ENCODE peak calls at places on chromosomes 1 and 21, in nine cellular contexts. K, M, S, Q, H, C, V, J and L are unnamed samples. For H3K4me1 and H3K27me3, the result is how much of the 10 kb centered on the place peaks cover.

GRCh38 chr1:15628003-15628402 is 10.7 kb downstream of the DDI2 start:
- DNase-seq in K (no peak), M (no peak), S (no peak), Q (no peak), H (no peak), C (no peak), V (no peak), J (no peak), L (no peak)

GRCh38 chr1:22488319-22488718 is 36.7 kb downstream of the ZBTB40 start:
- DNase-seq in K (no peak), M (no peak), S (no peak), Q (no peak), H (no peak), C (no peak), V (no peak), J (no peak), L (no peak)

GRCh38 chr1:150001415-150001814 is 9.1 kb downstream of the OTUD7B start:
- DNase-seq in K (no peak), M (no peak), S (no peak), Q (no peak), H (no peak), C (no peak), V (no peak), J (no peak), L (no peak)

GRCh38 chr1:172971241-172971640 is 79.5 kb downstream of the TNFSF18 start:
- DNase-seq in K (no peak), M (no peak), S (no peak), Q (no peak), H (peak), C (no peak), V (no peak), J (no peak), L (no peak)

GRCh38 chr1:192633533-192634258 is 2.3 kb upstream of the RGS13 start:
- DNase-seq in K (no peak), M (no peak), S (no peak), Q (no peak), H (no peak), C (no peak), V (no peak), J (no peak), L (no peak)

GRCh38 chr1:51433269-51433971 is 85.6 kb downstream of the EPS15 start:
- DNase-seq in K (no peak), M (no peak), S (no peak), Q (peak), H (no peak), C (no peak), V (no peak), J (no peak), L (peak)

GRCh38 chr1:19124273-19124672 is 85.8 kb downstream of the UBR4 start:
- DNase-seq in K (no peak), M (no peak), S (no peak), Q (no peak), H (no peak), C (no peak), V (no peak), J (no peak), L (no peak)

GRCh38 chr1:230073371-230074035 is 6.5 kb downstream of the GALNT2 start:
- DNase-seq in K (no peak), M (no peak), S (no peak), Q (no peak), H (peak), C (no peak), V (no peak), J (no peak), L (no peak)

GRCh38 chr1:203252678-203253077 is 23.2 kb upstream of the CHIT1 start:
- DNase-seq in K (no peak), M (no peak), S (no peak), Q (no peak), H (peak), C (no peak), V (no peak), J (no peak), L (no peak)

GRCh38 chr1:197399691-197400521 is 131.9 kb downstream of the CRB1 start:
- DNase-seq in K (peak), M (no peak), S (peak), Q (peak), H (peak), C (no peak), V (no peak), J (no peak), L (peak)

GRCh38 chr1:32893198-32894018 is 7.1 kb downstream of the HPCA start:
- DNase-seq in K (no peak), M (peak), S (no peak), Q (peak), H (no peak), C (no peak), V (no peak), J (no peak), L (no peak)

DNA sequence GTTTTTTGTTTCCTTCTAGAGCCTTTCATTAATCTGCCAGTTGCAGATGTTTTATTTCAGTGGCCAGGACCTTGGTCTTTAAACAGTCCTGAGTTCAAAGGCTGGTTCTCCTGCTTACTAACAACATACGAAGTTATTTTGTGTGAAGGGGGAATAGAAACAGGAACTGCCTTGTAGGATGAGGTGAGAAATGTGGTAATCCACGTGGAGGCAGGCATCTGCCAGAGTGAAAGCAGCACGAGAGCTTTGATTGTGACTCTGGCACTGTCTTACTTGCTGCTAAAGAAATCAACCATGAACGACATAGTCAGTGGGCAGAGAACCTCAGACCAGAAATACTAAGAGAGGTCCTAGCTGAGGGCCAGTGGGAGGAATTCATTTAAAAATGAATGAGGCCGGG is 30.4 kb downstream of the TMEM63A start:
- DNase-seq in K (no peak), M (no peak), S (no peak), Q (peak), H (no peak), C (peak), V (no peak), J (no peak), L (no peak)
- H3K4me1 ChIP-seq in K (under half), M (under half), S (under half), Q (under half), H (under half), C (under half), V (half or more), J (under half), L (under half)

GRCh38 chr21:37139154-37139553 is 66.1 kb downstream of the TTC3 start:
- DNase-seq in K (no peak), M (no peak), S (no peak), Q (no peak), H (no peak), C (no peak), V (no peak), J (no peak), L (no peak)
- H3K27ac ChIP-seq in K (no peak), M (no peak), S (no peak), Q (no peak), H (no peak), C (no peak), V (no peak), J (no peak), L (no peak)

DNA sequence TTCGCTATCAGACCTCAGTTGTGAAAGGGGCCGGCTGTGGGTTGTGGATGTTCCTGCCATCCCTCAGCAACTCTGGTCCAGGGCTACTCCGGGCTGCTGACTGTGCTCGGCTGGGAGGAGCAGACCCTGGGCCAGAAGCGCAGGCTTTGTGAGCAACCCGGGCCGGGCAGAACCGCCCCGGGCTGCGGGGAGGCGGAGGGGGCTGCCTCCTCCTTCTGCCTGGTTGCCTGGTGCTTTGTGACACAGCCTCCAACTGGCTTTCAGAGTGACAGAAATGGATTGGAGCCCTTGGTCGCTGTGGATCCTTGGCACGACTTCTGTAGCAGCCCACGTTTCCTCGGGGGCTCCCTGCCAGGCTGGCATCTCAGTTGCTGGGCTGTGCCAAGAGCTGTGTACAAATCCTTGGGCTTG is 10.0 kb downstream of the DRAXIN start:
- DNase-seq in K (no peak), M (no peak), S (peak), Q (no peak), H (no peak), C (no peak), V (no peak), J (no peak), L (no peak)
- H3K27me3 ChIP-seq in K (under half), M (under half), S (under half), Q (under half), H (half or more), C (under half), V (under half), J (under half), L (under half)

DNA sequence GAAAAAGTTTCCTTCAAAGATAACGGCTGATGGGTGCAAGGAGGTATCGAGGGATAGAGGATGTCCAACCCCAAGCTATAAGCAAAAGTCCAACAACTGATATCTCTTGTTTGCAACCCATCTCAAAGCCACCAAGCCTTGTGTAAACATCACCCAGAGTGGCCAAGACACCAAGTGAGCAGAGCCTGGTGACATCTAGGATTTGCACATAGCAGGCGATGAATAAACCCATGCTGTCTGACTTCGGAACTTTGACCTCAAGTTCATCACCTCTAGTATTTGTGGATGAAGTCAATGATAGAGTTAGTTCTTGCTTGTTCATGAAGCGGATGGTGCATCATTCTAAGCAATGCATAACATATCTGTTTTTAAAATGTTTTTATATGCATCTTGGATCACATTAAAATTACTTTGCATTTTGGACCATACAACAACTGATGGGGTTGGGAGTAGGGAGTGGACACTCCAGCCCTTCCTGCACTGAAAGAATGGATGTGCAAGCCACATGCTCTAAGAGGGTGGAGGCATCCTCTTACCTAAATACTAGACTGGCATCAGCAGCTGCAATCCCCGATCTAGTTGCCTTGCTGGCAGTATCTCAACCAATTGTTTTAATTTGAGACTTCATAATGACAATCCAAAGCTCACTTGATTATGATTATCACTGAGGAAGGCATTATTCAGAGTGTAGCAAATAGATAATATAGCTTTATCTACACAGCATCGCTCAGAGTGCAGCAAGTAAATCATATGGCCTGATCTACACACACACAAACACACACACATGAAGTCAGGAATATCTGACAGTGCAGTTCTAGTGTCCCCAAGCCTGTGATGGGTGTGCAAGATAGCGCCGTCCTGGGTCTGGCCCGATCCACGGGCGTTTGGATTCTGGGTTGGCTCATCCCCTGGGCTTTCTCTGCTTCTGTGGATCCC is 181.0 kb downstream of the ETS2 start:
- DNase-seq in K (no peak), M (no peak), S (no peak), Q (no peak), H (no peak), C (no peak), V (no peak), J (no peak), L (no peak)
- H3K4me1 ChIP-seq in K (under half), M (under half), S (half or more), Q (under half), H (under half), C (under half), V (under half), J (half or more), L (under half)

GRCh38 chr1:223667484-223668182 is 2.1 kb upstream of the CAPN8 start:
- DNase-seq in K (no peak), M (no peak), S (no peak), Q (no peak), H (no peak), C (no peak), V (no peak), J (no peak), L (no peak)

GRCh38 chr1:223665592-223666312 is at the start of gene CAPN8:
- DNase-seq in K (peak), M (no peak), S (no peak), Q (peak), H (peak), C (no peak), V (no peak), J (no peak), L (no peak)

GRCh38 chr1:223659711-223660110 is 5.8 kb downstream of the CAPN8 start:
- DNase-seq in K (no peak), M (no peak), S (no peak), Q (no peak), H (no peak), C (no peak), V (no peak), J (no peak), L (no peak)

GRCh38 chr1:223662943-223663342 is 2.6 kb downstream of the CAPN8 start:
- DNase-seq in K (no peak), M (no peak), S (no peak), Q (peak), H (no peak), C (no peak), V (no peak), J (no peak), L (no peak)

DNA sequence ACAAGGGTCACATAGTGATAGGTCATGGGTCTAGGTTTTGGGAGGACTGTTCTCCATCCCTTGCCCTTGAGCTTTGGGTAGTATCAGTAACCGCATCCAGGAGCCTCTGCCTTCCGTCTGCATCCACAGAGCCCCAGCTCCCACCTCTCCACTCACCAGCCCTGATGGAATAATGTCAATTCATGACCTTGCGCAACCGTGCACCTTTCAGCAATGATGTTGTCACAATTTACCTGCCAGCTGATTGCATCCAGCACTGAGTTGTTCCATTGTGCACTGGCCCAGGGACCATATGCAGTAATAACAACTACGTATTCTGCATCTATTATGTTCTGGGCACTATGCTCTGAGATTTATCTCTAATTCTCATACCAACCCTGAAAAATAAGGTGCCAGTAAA is 1.4 kb downstream of the CAPN8 start:
- DNase-seq in K (no peak), M (no peak), S (no peak), Q (no peak), H (no peak), C (no peak), V (no peak), J (no peak), L (no peak)
- H3K27ac ChIP-seq in K (no peak), M (no peak), S (no peak), Q (no peak), H (no peak), C (no peak), V (no peak), J (no peak), L (no peak)

GRCh38 chr1:35571263-35571662 is 1.9 kb upstream of the TFAP2E start:
- DNase-seq in K (no peak), M (no peak), S (no peak), Q (no peak), H (no peak), C (no peak), V (no peak), J (no peak), L (no peak)
- H3K27me3 ChIP-seq in K (under half), M (under half), S (under half), Q (under half), H (under half), C (under half), V (under half), J (under half), L (under half)

GRCh38 chr1:234544094-234544579 is 65.2 kb upstream of the TARBP1 start:
- DNase-seq in K (peak), M (peak), S (peak), Q (peak), H (peak), C (no peak), V (no peak), J (peak), L (no peak)
- H3K4me1 ChIP-seq in K (half or more), M (under half), S (under half), Q (under half), H (under half), C (under half), V (under half), J (under half), L (under half)